ENCODE peak calls at places on chromosomes 4 and X, in five cellular contexts. V, W, O, G and J are unnamed samples. For H3K36me3, the result is how much of the 10 kb centered on the place peaks cover.

GRCh38 chr4:73914071-73914470 is 44.9 kb downstream of the CXCL1 start:
- DNase-seq in V (no peak), W (no peak), O (no peak), G (no peak), J (no peak)

GRCh38 chrX:71068052-71068918 is at the start of gene SNX12:
- DNase-seq in V (peak), W (peak), O (peak), G (peak), J (peak)

GRCh38 chr4:138034871-138035270 is 207.3 kb downstream of the SLC7A11 start:
- DNase-seq in V (no peak), W (no peak), O (peak), G (no peak), J (no peak)

GRCh38 chr4:72500214-72500613 is 68.8 kb downstream of the ADAMTS3 start:
- DNase-seq in V (no peak), W (no peak), O (no peak), G (no peak), J (no peak)

GRCh38 chrX:96407501-96407900 is 277.1 kb upstream of the DIAPH2 start:
- DNase-seq in V (no peak), W (no peak), O (peak), G (no peak), J (no peak)

GRCh38 chrX:97290199-97290598 is 406.5 kb downstream of the RPA4 start:
- DNase-seq in V (no peak), W (no peak), O (no peak), G (no peak), J (no peak)

GRCh38 chrX:97787311-97787710 is 903.6 kb downstream of the RPA4 start:
- DNase-seq in V (no peak), W (no peak), O (no peak), G (no peak), J (no peak)

GRCh38 chr4:123190176-123190575 is 206.4 kb upstream of the SPRY1 start:
- DNase-seq in V (no peak), W (no peak), O (no peak), G (no peak), J (no peak)

GRCh38 chr4:116531026-116531425 is 554.4 kb downstream of the TRAM1L1 start:
- DNase-seq in V (no peak), W (no peak), O (no peak), G (no peak), J (no peak)

GRCh38 chrX:70479197-70479969 is 34.7 kb downstream of the DLG3 start:
- DNase-seq in V (no peak), W (no peak), O (peak), G (no peak), J (no peak)

GRCh38 chrX:39756086-39756883 is 341.5 kb downstream of the BCOR start:
- DNase-seq in V (no peak), W (no peak), O (no peak), G (no peak), J (no peak)

GRCh38 chr4:122083971-122084370 is 68.2 kb upstream of the BLTP1 start:
- DNase-seq in V (no peak), W (no peak), O (no peak), G (no peak), J (no peak)

GRCh38 chr4:1808851-1809753 is 16.0 kb downstream of the FGFR3 start:
- DNase-seq in V (no peak), W (no peak), O (no peak), G (no peak), J (no peak)

GRCh38 chr4:1808396-1808795 is 15.3 kb downstream of the FGFR3 start:
- DNase-seq in V (no peak), W (no peak), O (no peak), G (no peak), J (no peak)

GRCh38 chr4:1809754-1810502 is 16.8 kb downstream of the FGFR3 start:
- DNase-seq in V (peak), W (peak), O (peak), G (peak), J (no peak)

GRCh38 chr4:1812720-1813119 is 19.6 kb downstream of the FGFR3 start:
- DNase-seq in V (no peak), W (no peak), O (no peak), G (no peak), J (peak)

DNA sequence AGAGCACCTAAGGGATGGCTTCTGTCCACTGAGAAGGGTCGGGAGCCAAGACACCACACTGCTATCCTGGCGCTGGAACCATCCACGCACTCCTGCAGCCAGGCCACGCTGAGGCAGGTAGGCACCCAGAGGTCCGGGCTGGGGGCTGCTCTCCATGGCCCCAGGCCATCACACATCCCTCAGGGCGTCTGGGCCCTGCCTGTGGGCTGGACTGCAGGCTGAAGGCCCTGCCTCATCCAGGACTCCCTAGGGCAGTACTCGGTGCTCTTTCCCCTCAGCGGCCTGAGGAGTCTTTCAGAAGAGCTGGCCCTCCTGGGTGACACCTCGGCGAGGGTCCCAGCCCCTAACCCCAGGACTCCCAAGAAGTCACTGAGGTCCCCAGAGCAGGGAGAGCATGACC is 17.7 kb downstream of the FGFR3 start:
- DNase-seq in V (no peak), W (no peak), O (no peak), G (no peak), J (no peak)
- H3K36me3 ChIP-seq in V (under half), W (under half), O (under half), G (under half), J (under half)

DNA sequence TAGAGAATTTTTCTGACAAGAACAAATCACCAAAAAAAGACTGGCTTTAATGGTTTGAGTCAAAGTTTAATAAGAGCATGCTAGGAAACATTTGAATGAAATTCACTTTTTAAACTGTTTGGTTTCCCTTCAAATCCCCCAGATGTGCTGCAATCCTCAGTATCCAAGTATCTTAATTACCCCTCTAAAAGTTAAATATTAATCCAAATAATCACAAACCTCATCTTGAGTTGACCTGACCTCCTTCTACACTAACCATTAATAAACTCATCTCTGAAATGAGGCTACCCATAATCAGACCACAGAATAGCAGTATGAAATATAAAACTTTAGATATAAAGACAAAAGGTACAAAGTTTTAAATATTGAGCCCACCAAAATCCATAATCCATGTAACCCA is 10.1 kb downstream of the DHX15 start:
- DNase-seq in V (no peak), W (no peak), O (no peak), G (no peak), J (no peak)
- H3K36me3 ChIP-seq in V (half or more), W (under half), O (under half), G (under half), J (half or more)

DNA sequence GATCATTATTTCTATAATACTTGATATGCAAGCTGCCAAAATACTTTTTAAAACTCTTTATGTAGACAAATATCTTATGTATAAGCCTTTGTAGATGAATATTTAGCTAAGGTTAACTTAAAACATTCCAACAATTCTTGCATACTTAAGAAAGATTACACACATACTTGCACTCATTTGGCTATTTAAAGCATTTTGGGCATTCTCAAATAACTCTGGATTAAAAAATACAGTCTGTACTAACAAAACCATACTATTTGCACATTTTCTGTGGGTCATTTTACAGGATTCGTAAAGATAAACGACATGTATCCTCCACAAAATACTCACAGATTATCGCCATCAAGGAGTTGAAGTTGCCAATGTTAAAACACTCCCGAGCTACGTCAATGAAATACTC is 26.5 kb downstream of the RASGEF1B start:
- DNase-seq in V (no peak), W (no peak), O (no peak), G (no peak), J (no peak)
- H3K36me3 ChIP-seq in V (half or more), W (half or more), O (under half), G (under half), J (under half)

GRCh38 chr4:184713887-184714286 is 20.0 kb downstream of the CENPU start:
- DNase-seq in V (no peak), W (no peak), O (no peak), G (no peak), J (no peak)
- H3K36me3 ChIP-seq in V (half or more), W (under half), O (under half), G (under half), J (half or more)

GRCh38 chr4:84750260-84750955 is 167.5 kb downstream of the CDS1 start:
- DNase-seq in V (no peak), W (no peak), O (peak), G (no peak), J (no peak)

GRCh38 chr4:84750956-84751275 is 168.0 kb downstream of the CDS1 start:
- DNase-seq in V (no peak), W (no peak), O (no peak), G (no peak), J (no peak)

GRCh38 chr4:84753318-84753972 is 170.5 kb downstream of the CDS1 start:
- DNase-seq in V (no peak), W (no peak), O (no peak), G (no peak), J (no peak)

DNA sequence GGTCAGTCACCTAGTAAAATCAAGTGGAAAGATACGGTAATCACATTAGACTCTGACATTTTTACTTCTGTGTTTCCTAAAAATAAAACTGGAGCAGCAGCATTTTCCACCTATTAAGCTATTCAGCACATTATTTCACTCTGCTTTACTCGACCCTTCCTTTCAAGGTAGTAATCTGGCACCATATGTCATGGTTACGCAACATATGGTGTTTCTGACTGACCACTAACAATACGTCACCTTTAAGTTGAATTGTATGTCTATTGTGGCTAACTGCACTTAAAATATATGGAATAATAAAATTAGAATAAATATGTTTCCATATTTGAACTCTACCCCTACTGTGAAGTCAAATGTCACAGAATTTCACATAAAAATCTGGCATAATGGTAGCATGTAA is 168.8 kb downstream of the CDS1 start:
- DNase-seq in V (no peak), W (no peak), O (no peak), G (no peak), J (no peak)
- H3K36me3 ChIP-seq in V (half or more), W (under half), O (under half), G (under half), J (half or more)

GRCh38 chr4:5574386-5574785 is 134.0 kb downstream of the EVC2 start:
- DNase-seq in V (no peak), W (no peak), O (no peak), G (no peak), J (no peak)
- H3K36me3 ChIP-seq in V (under half), W (under half), O (under half), G (under half), J (under half)

GRCh38 chrX:47224896-47225290 is 6.4 kb downstream of the CDK16 start:
- DNase-seq in V (no peak), W (peak), O (no peak), G (no peak), J (no peak)
- H3K36me3 ChIP-seq in V (under half), W (under half), O (under half), G (under half), J (half or more)

GRCh38 chr4:2745516-2745915 is 10.6 kb downstream of the TNIP2 start:
- DNase-seq in V (no peak), W (peak), O (no peak), G (no peak), J (no peak)
- H3K36me3 ChIP-seq in V (under half), W (under half), O (under half), G (under half), J (under half)